ENCODE peak calls at places on chromosome 22, in four cellular contexts. F is hepatic stellate cell, R is AG08395, Z is mesenchymal stem cell. T is an unnamed sample.

GRCh38 chr22:45722006-45722405 is 50.4 kb downstream of the ATXN10 start:
- DNase-seq in F (no peak), R (no peak), Z (no peak), T (no peak)

GRCh38 chr22:25709758-25710157 is 32.2 kb upstream of the MYO18B start:
- DNase-seq in F (no peak), R (no peak), Z (no peak), T (no peak)

GRCh38 chr22:24338701-24339451 is 68.2 kb downstream of the SPECC1L start:
- DNase-seq in F (peak), R (no peak), Z (peak), T (peak)

GRCh38 chr22:28017859-28018258 is 98.8 kb upstream of the PITPNB start:
- DNase-seq in F (no peak), R (no peak), Z (no peak), T (no peak)

GRCh38 chr22:48320048-48320655 is 1507.5 kb downstream of the BRD1 start:
- DNase-seq in F (no peak), R (no peak), Z (no peak), T (no peak)

GRCh38 chr22:19880786-19881569 is 26.3 kb upstream of the GNB1L start:
- DNase-seq in F (peak), R (peak), Z (peak), T (peak)

GRCh38 chr22:48153726-48154125 is 1391.3 kb downstream of the TBC1D22A start:
- DNase-seq in F (no peak), R (no peak), Z (no peak), T (no peak)

GRCh38 chr22:23243006-23243573 is 62.8 kb downstream of the BCR start:
- DNase-seq in F (no peak), R (no peak), Z (no peak), T (no peak)

GRCh38 chr22:20494978-20495860 is at the start of gene KLHL22:
- DNase-seq in F (peak), R (peak), Z (peak), T (peak)

GRCh38 chr22:40975346-40975745 is 24.2 kb downstream of the RBX1 start:
- DNase-seq in F (no peak), R (peak), Z (no peak), T (no peak)